ENCODE peak calls at places on chromosomes 3 and 15, in six cellular contexts. G is NT2/D1, C is uterus, B is HCT116, N is body of pancreas, M is tibial artery. D is an unnamed sample.

GRCh38 chr15:42111924-42112323 is 17.6 kb upstream of the PLA2G4D start:
- DNase-seq in G (no peak), C (no peak), B (no peak), N (no peak), M (no peak), D (no peak)

GRCh38 chr3:58646503-58646902 is 20.1 kb downstream of the FAM3D start:
- DNase-seq in G (no peak), C (no peak), B (no peak), N (no peak), M (no peak), D (no peak)

GRCh38 chr3:185687479-185687878 is 101.4 kb downstream of the SENP2 start:
- DNase-seq in G (no peak), C (no peak), B (no peak), N (no peak), M (no peak), D (no peak)

GRCh38 chr3:141476033-141476432 is 10.8 kb upstream of the RASA2 start:
- DNase-seq in G (no peak), C (no peak), B (no peak), N (no peak), M (no peak), D (no peak)

GRCh38 chr3:25080461-25080860 is 347.6 kb upstream of the RARB start:
- DNase-seq in G (no peak), C (no peak), B (no peak), N (no peak), M (no peak), D (no peak)

GRCh38 chr3:169886671-169887070 is 16.9 kb upstream of the LRRC31 start:
- DNase-seq in G (no peak), C (peak; percentile 31), B (no peak), N (peak; percentile 41), M (peak; percentile 85), D (no peak)

GRCh38 chr15:92819312-92820232 is 80.6 kb upstream of the CHD2 start:
- DNase-seq in G (no peak), C (no peak), B (no peak), N (no peak), M (no peak), D (no peak)

GRCh38 chr15:23565395-23566069 is at the start of gene MKRN3:
- DNase-seq in G (no peak), C (no peak), B (peak; percentile 87), N (peak; percentile 41), M (no peak), D (no peak)

GRCh38 chr3:27454914-27455313 is 29.3 kb downstream of the SLC4A7 start:
- DNase-seq in G (no peak), C (no peak), B (no peak), N (no peak), M (no peak), D (no peak)

GRCh38 chr3:7095116-7095515 is 234.2 kb downstream of the GRM7 start:
- DNase-seq in G (no peak), C (no peak), B (no peak), N (no peak), M (no peak), D (no peak)
- H3K9me3 ChIP-seq in G (peaks cover 13% of the 10 kb centered on the region), C (no peaks in the 10 kb centered on the region), B (peaks cover 2% of the 10 kb centered on the region), N (no peaks in the 10 kb centered on the region), M (no peaks in the 10 kb centered on the region), D (no peaks in the 10 kb centered on the region)

GRCh38 chr15:25247418-25248030 is 191.3 kb downstream of the UBE3A start:
- DNase-seq in G (no peak), C (no peak), B (no peak), N (peak; percentile 3), M (peak; percentile 33), D (no peak)
- H3K9me3 ChIP-seq in G (no peaks in the 10 kb centered on the region), C (no peaks in the 10 kb centered on the region), B (peaks cover 35% of the 10 kb centered on the region), N (no peaks in the 10 kb centered on the region), M (peaks cover 70% of the 10 kb centered on the region), D (no peaks in the 10 kb centered on the region)

GRCh38 chr3:123919353-123919752 is 35.2 kb upstream of the MYLK start:
- DNase-seq in G (no peak), C (no peak), B (no peak), N (no peak), M (no peak), D (no peak)
- H3K9me3 ChIP-seq in G (peaks cover 13% of the 10 kb centered on the region), C (peaks cover 11% of the 10 kb centered on the region), B (no peaks in the 10 kb centered on the region), N (no peaks in the 10 kb centered on the region), M (peaks cover 13% of the 10 kb centered on the region), D (peaks cover 5% of the 10 kb centered on the region)

DNA sequence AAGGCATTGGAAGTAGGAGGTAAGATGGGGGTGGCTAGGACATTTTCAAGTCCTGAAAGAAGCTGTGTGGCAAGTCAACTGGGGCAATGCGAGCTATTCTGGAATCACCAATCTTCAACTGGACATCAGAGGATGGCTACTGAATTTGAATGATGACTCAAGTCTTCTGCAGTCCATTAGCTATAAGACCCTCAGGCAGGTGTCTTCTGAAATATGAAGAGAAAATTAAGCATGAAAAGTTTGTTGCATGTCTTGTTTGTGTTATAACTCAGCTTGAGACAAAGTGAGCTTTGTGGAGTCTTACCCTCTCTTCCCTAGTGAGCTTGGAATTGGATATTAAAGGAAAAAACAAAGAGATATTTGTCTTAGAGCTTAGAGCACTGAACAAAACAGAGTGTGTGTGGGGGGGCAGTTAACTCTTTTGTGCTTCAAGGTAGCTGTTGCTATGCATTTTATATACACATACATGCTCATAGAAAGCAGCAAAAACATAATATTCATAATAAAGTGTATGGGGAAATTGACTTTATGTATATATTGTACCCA is 979.1 kb downstream of the MCTP2 start:
- DNase-seq in G (no peak), C (no peak), B (no peak), N (no peak), M (no peak), D (no peak)
- H3K9me3 ChIP-seq in G (peaks cover 6% of the 10 kb centered on the region), C (no peaks in the 10 kb centered on the region), B (no peaks in the 10 kb centered on the region), N (no peaks in the 10 kb centered on the region), M (no peaks in the 10 kb centered on the region), D (no peaks in the 10 kb centered on the region)

GRCh38 chr15:25179673-25180511 is 225.1 kb downstream of the SNRPN start:
- DNase-seq in G (no peak), C (peak; percentile 3), B (no peak), N (no peak), M (peak; percentile 20), D (no peak)

GRCh38 chr15:25182098-25182478 is 227.3 kb downstream of the SNRPN start:
- DNase-seq in G (no peak), C (no peak), B (no peak), N (no peak), M (no peak), D (no peak)

GRCh38 chr15:25180606-25181289 is 226.0 kb downstream of the SNRPN start:
- DNase-seq in G (no peak), C (peak; percentile 5), B (no peak), N (no peak), M (peak; percentile 23), D (no peak)

GRCh38 chr15:25182736-25183445 is 228.1 kb downstream of the SNRPN start:
- DNase-seq in G (no peak), C (peak; percentile 6), B (no peak), N (no peak), M (peak; percentile 20), D (no peak)

DNA sequence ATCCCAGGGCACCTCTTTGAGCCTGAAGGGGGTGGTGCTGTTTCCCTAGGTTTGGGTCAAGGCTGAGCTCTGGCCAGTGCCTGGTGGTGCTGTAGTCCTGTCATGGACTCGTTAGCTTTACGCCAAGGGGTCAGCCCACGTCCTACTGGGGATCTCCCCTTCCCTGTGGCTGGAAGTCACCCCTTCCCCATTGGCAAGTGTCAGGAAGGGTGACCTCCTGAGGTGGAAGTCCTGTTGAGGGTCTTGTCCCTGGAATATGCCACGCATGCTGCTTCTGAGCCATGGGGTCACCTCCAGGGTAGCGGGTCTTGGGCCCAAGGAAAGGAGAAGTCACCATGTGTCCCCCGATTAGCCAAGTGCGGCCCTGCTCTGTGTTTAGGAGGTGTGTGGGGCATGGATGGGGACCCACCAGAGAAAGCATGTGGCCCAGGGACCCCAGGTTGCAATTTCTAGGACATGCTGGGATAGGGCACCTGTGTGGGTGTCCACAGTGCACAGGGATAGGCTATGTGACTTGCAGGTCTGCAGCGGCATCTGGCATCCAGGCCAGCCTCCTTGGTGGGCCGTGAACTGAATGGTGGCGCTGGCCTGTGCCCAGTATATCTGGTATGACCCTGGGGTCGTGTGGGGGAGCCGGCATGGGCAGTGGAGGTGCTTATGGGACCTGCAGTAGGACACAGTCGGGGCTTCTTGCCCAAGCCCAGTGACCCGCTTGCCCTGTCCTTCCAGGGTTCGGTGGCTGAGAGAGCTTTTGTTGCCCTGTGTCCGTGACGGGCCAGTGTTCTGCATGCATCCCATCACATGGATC is 226.7 kb downstream of the SNRPN start:
- DNase-seq in G (no peak), C (peak; percentile 4), B (no peak), N (no peak), M (peak; percentile 35), D (peak; percentile 5)
- H3K9me3 ChIP-seq in G (no peaks in the 10 kb centered on the region), C (no peaks in the 10 kb centered on the region), B (peaks cover 7% of the 10 kb centered on the region), N (no peaks in the 10 kb centered on the region), M (peaks cover 69% of the 10 kb centered on the region), D (no peaks in the 10 kb centered on the region)

DNA sequence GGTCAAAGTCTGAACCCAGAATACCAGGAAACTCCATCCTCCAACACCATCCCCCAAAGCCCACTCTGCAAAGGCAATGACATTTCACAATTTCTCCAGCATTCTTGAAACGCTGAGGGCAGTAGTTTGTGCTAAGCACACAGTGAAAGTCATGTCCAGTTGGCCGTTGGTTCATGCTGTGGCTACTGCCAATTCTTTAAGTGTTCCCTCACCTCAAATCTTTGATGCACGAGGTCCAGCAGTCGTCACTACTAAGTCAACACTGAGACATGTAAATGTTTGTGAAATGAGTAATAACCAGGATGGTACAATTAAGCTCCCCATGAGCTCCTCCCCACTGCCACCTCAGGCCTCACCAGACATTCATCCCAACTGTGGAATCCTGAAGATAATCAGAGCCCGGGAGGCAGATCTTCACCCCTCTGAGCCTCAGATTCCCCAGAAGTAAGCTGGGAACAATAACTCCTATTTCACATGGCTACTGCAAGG is 7.0 kb downstream of the SUCLG2 start:
- DNase-seq in G (no peak), C (no peak), B (peak; percentile 69), N (peak; percentile 13), M (no peak), D (no peak)
- H3K9me3 ChIP-seq in G (no peaks in the 10 kb centered on the region), C (no peaks in the 10 kb centered on the region), B (no peaks in the 10 kb centered on the region), N (no peaks in the 10 kb centered on the region), M (no peaks in the 10 kb centered on the region), D (no peaks in the 10 kb centered on the region)

GRCh38 chr3:55483196-55484095 is 3.7 kb downstream of the WNT5A start:
- DNase-seq in G (no peak), C (no peak), B (no peak), N (no peak), M (no peak), D (no peak)

GRCh38 chr3:55482496-55483195 is 4.5 kb downstream of the WNT5A start:
- DNase-seq in G (no peak), C (peak; percentile 52), B (no peak), N (no peak), M (no peak), D (no peak)

GRCh38 chr3:55485208-55485791 is 1.8 kb downstream of the WNT5A start:
- DNase-seq in G (no peak), C (peak; percentile 78), B (no peak), N (peak; percentile 84), M (peak; percentile 75), D (no peak)

GRCh38 chr3:55484741-55485207 is 2.3 kb downstream of the WNT5A start:
- DNase-seq in G (no peak), C (peak; percentile 31), B (no peak), N (no peak), M (no peak), D (no peak)

GRCh38 chr3:55484191-55484644 is 2.9 kb downstream of the WNT5A start:
- DNase-seq in G (no peak), C (no peak), B (no peak), N (no peak), M (no peak), D (no peak)
- H3K9me3 ChIP-seq in G (peaks cover 16% of the 10 kb centered on the region), C (no peaks in the 10 kb centered on the region), B (no peaks in the 10 kb centered on the region), N (no peaks in the 10 kb centered on the region), M (no peaks in the 10 kb centered on the region), D (no peaks in the 10 kb centered on the region)